ENCODE peak calls at places on chromosomes 5 and 9, in four cellular contexts. One of them, this sample, is unnamed.
A peak's percentile ranks its signal among the peaks of the same experiment; 100 is the strongest.

GRCh38 chr5:38666668-38667498 is 110.4 kb upstream of the LIFR start:
- DNase-seq in body of pancreas: peak; percentile 82
- DNase-seq in neural progenitor cell: peak; percentile 18
- DNase-seq in effector memory CD4-positive, alpha-beta T cell: no peak
- DNase-seq in this sample: no peak

GRCh38 chr9:114038724-114039313 is 39.3 kb downstream of the AMBP start:
- DNase-seq in body of pancreas: peak; percentile 4
- DNase-seq in neural progenitor cell: no peak
- DNase-seq in effector memory CD4-positive, alpha-beta T cell: no peak
- DNase-seq in this sample: no peak

GRCh38 chr9:124001865-124002525 is 9.6 kb upstream of the LHX2 start:
- DNase-seq in body of pancreas: no peak
- DNase-seq in effector memory CD4-positive, alpha-beta T cell: no peak
- DNase-seq in neural progenitor cell: peak; percentile 50
- DNase-seq in this sample: no peak

GRCh38 chr9:113541019-113541900 is 77.7 kb downstream of the RGS3 start:
- DNase-seq in effector memory CD4-positive, alpha-beta T cell: no peak
- DNase-seq in body of pancreas: peak; percentile 45
- DNase-seq in neural progenitor cell: peak; percentile 87
- DNase-seq in this sample: no peak

GRCh38 chr9:134403292-134403681 is 77.0 kb downstream of the RXRA start:
- DNase-seq in body of pancreas: no peak
- DNase-seq in neural progenitor cell: no peak
- DNase-seq in effector memory CD4-positive, alpha-beta T cell: no peak
- DNase-seq in this sample: no peak

GRCh38 chr9:86242012-86242411 is 17.4 kb downstream of the C9orf153 start:
- DNase-seq in body of pancreas: no peak
- DNase-seq in neural progenitor cell: peak; percentile 13
- DNase-seq in effector memory CD4-positive, alpha-beta T cell: no peak
- DNase-seq in this sample: no peak

GRCh38 chr5:1384521-1384920 is 39.6 kb upstream of the CLPTM1L start:
- DNase-seq in neural progenitor cell: no peak
- DNase-seq in effector memory CD4-positive, alpha-beta T cell: no peak
- DNase-seq in body of pancreas: no peak
- DNase-seq in this sample: no peak

GRCh38 chr5:160287378-160288051 is 24.8 kb downstream of the CCNJL start:
- DNase-seq in neural progenitor cell: peak; percentile 96
- DNase-seq in body of pancreas: peak; percentile 77
- DNase-seq in effector memory CD4-positive, alpha-beta T cell: no peak
- DNase-seq in this sample: no peak

GRCh38 chr9:129624168-129624759 is 1.7 kb upstream of the NTMT1 start:
- DNase-seq in neural progenitor cell: peak; percentile 83
- DNase-seq in body of pancreas: peak; percentile 55
- DNase-seq in effector memory CD4-positive, alpha-beta T cell: peak; percentile 39
- DNase-seq in this sample: peak; percentile 76

GRCh38 chr9:95341262-95342011 is 23.9 kb upstream of the FANCC start:
- DNase-seq in neural progenitor cell: peak; percentile 27
- DNase-seq in body of pancreas: no peak
- DNase-seq in effector memory CD4-positive, alpha-beta T cell: no peak
- DNase-seq in this sample: no peak

GRCh38 chr5:91288117-91288516 is 95.0 kb downstream of the ARRDC3 start:
- DNase-seq in effector memory CD4-positive, alpha-beta T cell: no peak
- DNase-seq in neural progenitor cell: no peak
- DNase-seq in body of pancreas: no peak
- DNase-seq in this sample: no peak

GRCh38 chr5:7644723-7645122 is 206.2 kb downstream of the CFAP90 start:
- DNase-seq in body of pancreas: no peak
- DNase-seq in effector memory CD4-positive, alpha-beta T cell: no peak
- DNase-seq in neural progenitor cell: no peak
- DNase-seq in this sample: no peak

GRCh38 chr5:170681013-170681433 is 102.5 kb upstream of the GABRP start:
- DNase-seq in effector memory CD4-positive, alpha-beta T cell: no peak
- DNase-seq in body of pancreas: no peak
- DNase-seq in neural progenitor cell: peak; percentile 90
- DNase-seq in this sample: no peak

GRCh38 chr5:154956712-154957111 is 15.8 kb downstream of the MRPL22 start:
- DNase-seq in neural progenitor cell: no peak
- DNase-seq in body of pancreas: no peak
- DNase-seq in effector memory CD4-positive, alpha-beta T cell: no peak
- DNase-seq in this sample: no peak

GRCh38 chr5:39197556-39197955 is 21.8 kb downstream of the FYB1 start:
- DNase-seq in neural progenitor cell: no peak
- DNase-seq in effector memory CD4-positive, alpha-beta T cell: peak; percentile 55
- DNase-seq in body of pancreas: no peak
- DNase-seq in this sample: peak; percentile 60

GRCh38 chr5:143404416-143405062 is 1.1 kb upstream of the NR3C1 start:
- DNase-seq in effector memory CD4-positive, alpha-beta T cell: peak; percentile 72
- DNase-seq in body of pancreas: peak; percentile 76
- DNase-seq in neural progenitor cell: peak; percentile 41
- DNase-seq in this sample: peak; percentile 82

GRCh38 chr5:76978869-76979268 is 26.0 kb downstream of the CRHBP start:
- DNase-seq in effector memory CD4-positive, alpha-beta T cell: no peak
- DNase-seq in neural progenitor cell: no peak
- DNase-seq in body of pancreas: no peak
- DNase-seq in this sample: no peak

GRCh38 chr5:87605663-87606062 is 192.9 kb upstream of the CCNH start:
- DNase-seq in body of pancreas: no peak
- DNase-seq in effector memory CD4-positive, alpha-beta T cell: no peak
- DNase-seq in neural progenitor cell: peak; percentile 9
- DNase-seq in this sample: no peak

GRCh38 chr9:125585503-125586172 is 121.4 kb downstream of the MAPKAP1 start:
- DNase-seq in body of pancreas: no peak
- DNase-seq in effector memory CD4-positive, alpha-beta T cell: no peak
- DNase-seq in neural progenitor cell: peak; percentile 25
- DNase-seq in this sample: no peak

GRCh38 chr5:107893642-107894041 is 222.9 kb upstream of the EFNA5 start:
- DNase-seq in body of pancreas: no peak
- DNase-seq in effector memory CD4-positive, alpha-beta T cell: no peak
- DNase-seq in neural progenitor cell: no peak
- DNase-seq in this sample: no peak

GRCh38 chr5:83856898-83857297 is 136.2 kb upstream of the HAPLN1 start:
- DNase-seq in neural progenitor cell: peak; percentile 40
- DNase-seq in body of pancreas: no peak
- DNase-seq in effector memory CD4-positive, alpha-beta T cell: no peak
- DNase-seq in this sample: no peak

GRCh38 chr9:81522721-81523551 is 166.4 kb downstream of the TLE1 start:
- DNase-seq in body of pancreas: peak; percentile 56
- DNase-seq in effector memory CD4-positive, alpha-beta T cell: no peak
- DNase-seq in neural progenitor cell: peak; percentile 51
- DNase-seq in this sample: no peak

GRCh38 chr9:68967800-68968199 is 46.1 kb downstream of the PRKACG start:
- DNase-seq in effector memory CD4-positive, alpha-beta T cell: no peak
- DNase-seq in neural progenitor cell: no peak
- DNase-seq in body of pancreas: no peak
- DNase-seq in this sample: no peak

GRCh38 chr5:166651234-166651633 is 1640.2 kb upstream of the WWC1 start:
- DNase-seq in body of pancreas: no peak
- DNase-seq in effector memory CD4-positive, alpha-beta T cell: no peak
- DNase-seq in neural progenitor cell: no peak
- DNase-seq in this sample: no peak

GRCh38 chr5:113336975-113337374 is 97.8 kb downstream of the TSSK1B start:
- DNase-seq in neural progenitor cell: peak; percentile 47
- DNase-seq in body of pancreas: peak; percentile 32
- DNase-seq in effector memory CD4-positive, alpha-beta T cell: no peak
- DNase-seq in this sample: no peak

GRCh38 chr9:6216951-6217350 is 1.3 kb downstream of the IL33 start:
- DNase-seq in effector memory CD4-positive, alpha-beta T cell: no peak
- DNase-seq in body of pancreas: no peak
- DNase-seq in neural progenitor cell: no peak
- DNase-seq in this sample: no peak
- H3K27ac ChIP-seq in effector memory CD4-positive, alpha-beta T cell: no peak overlapping the region
- H3K27ac ChIP-seq in body of pancreas: no peak overlapping the region
- H3K27ac ChIP-seq in neural progenitor cell: no peak overlapping the region
- H3K27ac ChIP-seq in this sample: no peak overlapping the region

DNA sequence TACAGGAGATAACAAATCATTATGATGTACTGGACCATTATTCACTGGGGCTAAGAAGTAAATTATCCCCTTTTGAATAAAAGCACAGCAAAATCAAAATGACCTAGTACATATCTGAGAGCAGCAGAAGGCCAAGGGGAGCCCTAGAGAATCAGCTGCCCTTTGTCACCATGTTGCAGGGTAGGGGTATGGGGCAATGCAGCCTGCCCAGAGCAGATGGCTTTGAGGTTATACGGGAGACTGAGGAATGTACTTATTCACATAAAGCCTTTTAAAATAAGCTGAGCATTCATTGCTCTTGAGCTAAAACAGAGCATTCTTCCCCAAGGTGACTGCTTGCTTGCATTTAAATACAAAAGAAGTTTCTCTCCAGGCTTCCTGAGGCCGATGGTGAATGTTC is 2.6 kb upstream of the TNFAIP8 start:
- DNase-seq in neural progenitor cell: no peak
- DNase-seq in body of pancreas: no peak
- DNase-seq in effector memory CD4-positive, alpha-beta T cell: no peak
- DNase-seq in this sample: no peak
- H3K4me3 ChIP-seq in neural progenitor cell: no peak overlapping the region
- H3K4me3 ChIP-seq in body of pancreas: no peak overlapping the region
- H3K4me3 ChIP-seq in effector memory CD4-positive, alpha-beta T cell: peak overlapping the region; percentile 33
- H3K4me3 ChIP-seq in this sample: peak overlapping the region; percentile 12

GRCh38 chr9:93125331-93125894 is 8.6 kb downstream of the NINJ1 start:
- DNase-seq in body of pancreas: no peak
- DNase-seq in neural progenitor cell: no peak
- DNase-seq in effector memory CD4-positive, alpha-beta T cell: no peak
- DNase-seq in this sample: no peak

GRCh38 chr9:93124793-93125192 is 9.3 kb downstream of the NINJ1 start:
- DNase-seq in effector memory CD4-positive, alpha-beta T cell: no peak
- DNase-seq in neural progenitor cell: peak; percentile 0
- DNase-seq in body of pancreas: peak; percentile 10
- DNase-seq in this sample: no peak

GRCh38 chr9:93127395-93127911 is 6.6 kb downstream of the NINJ1 start:
- DNase-seq in neural progenitor cell: no peak
- DNase-seq in body of pancreas: peak; percentile 13
- DNase-seq in effector memory CD4-positive, alpha-beta T cell: no peak
- DNase-seq in this sample: no peak

GRCh38 chr9:93126825-93127368 is 7.2 kb downstream of the NINJ1 start:
- DNase-seq in effector memory CD4-positive, alpha-beta T cell: no peak
- DNase-seq in body of pancreas: peak; percentile 14
- DNase-seq in neural progenitor cell: peak; percentile 45
- DNase-seq in this sample: no peak

DNA sequence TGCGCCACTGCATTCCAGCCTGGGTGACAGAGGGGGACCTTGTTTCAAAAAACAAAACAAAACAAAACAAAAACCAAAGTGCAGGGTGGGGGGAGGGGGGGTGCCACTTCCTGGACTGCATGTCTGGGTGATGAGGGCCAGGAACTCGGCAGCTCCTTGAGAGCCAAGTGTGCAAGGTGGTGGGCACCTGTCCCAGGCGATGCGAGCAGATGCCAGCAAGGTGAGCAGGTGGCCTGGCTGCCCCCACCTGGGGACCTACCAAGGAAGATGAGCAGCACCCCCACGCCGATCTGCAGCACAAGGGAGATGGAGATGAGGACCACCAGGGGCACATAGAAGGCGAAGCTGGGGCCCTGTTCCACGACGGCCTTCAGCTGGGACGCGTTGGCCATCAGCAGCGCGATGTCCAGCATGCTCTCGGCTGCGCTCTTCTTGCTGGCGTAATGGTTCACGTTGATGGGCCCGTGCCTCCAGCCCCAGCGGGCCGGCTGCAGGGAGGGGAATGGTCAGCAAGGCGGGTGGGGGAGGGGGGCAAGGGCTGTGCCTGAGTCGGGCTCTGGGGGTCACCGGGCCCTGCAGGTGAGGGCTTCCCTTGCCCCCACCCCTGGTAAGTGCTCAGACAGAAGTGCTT is 7.8 kb downstream of the NINJ1 start:
- DNase-seq in neural progenitor cell: no peak
- DNase-seq in effector memory CD4-positive, alpha-beta T cell: no peak
- DNase-seq in body of pancreas: peak; percentile 17
- DNase-seq in this sample: no peak
- H3K4me1 ChIP-seq in neural progenitor cell: peaks cover 10% of the 10 kb centered on the region
- H3K4me1 ChIP-seq in effector memory CD4-positive, alpha-beta T cell: peaks cover 19% of the 10 kb centered on the region
- H3K4me1 ChIP-seq in body of pancreas: peaks cover 24% of the 10 kb centered on the region
- H3K4me1 ChIP-seq in this sample: peaks cover 58% of the 10 kb centered on the region

DNA sequence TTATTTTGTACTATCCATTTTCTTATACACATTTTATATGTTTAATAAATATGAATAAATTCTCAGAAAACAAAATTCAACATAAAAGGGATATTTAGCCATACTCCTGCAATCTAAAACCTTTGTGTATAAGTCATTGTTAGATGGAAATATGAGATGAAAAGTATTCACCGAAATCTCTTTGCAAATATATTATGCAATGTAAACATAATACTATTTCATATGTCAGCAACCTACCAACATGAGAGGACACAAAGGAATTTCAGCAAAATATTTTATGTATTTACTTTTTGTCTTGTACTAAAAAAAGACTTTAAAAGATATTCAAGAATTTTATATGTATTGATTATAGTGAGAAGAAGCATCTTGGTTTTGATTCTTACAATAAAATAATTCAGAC is 1623.4 kb downstream of the EFNA5 start:
- DNase-seq in neural progenitor cell: no peak
- DNase-seq in body of pancreas: no peak
- DNase-seq in effector memory CD4-positive, alpha-beta T cell: no peak
- DNase-seq in this sample: no peak
- H3K27ac ChIP-seq in neural progenitor cell: no peak overlapping the region
- H3K27ac ChIP-seq in body of pancreas: no peak overlapping the region
- H3K27ac ChIP-seq in effector memory CD4-positive, alpha-beta T cell: no peak overlapping the region
- H3K27ac ChIP-seq in this sample: no peak overlapping the region

This sample was measured in naive thymus-derived CD4-positive, alpha-beta T cell.